ENCODE peak calls at places on chromosomes 2 and 18, in four cellular contexts. One of them, this sample, is unnamed.

GRCh38 chr2:233264667-233265066 is 13.2 kb downstream of the ATG16L1 start:
- DNase-seq in thyroid gland: peak; percentile 58
- DNase-seq in heart left ventricle: no peak
- DNase-seq in fibroblast of lung: no peak
- DNase-seq in this sample: no peak

GRCh38 chr2:72035518-72036172 is 112.0 kb downstream of the CYP26B1 start:
- DNase-seq in fibroblast of lung: peak; percentile 6
- DNase-seq in thyroid gland: no peak
- DNase-seq in heart left ventricle: no peak
- DNase-seq in this sample: no peak

GRCh38 chr2:85277416-85278158 is 50.2 kb downstream of the TGOLN2 start:
- DNase-seq in thyroid gland: no peak
- DNase-seq in heart left ventricle: peak; percentile 70
- DNase-seq in fibroblast of lung: peak; percentile 78
- DNase-seq in this sample: no peak

GRCh38 chr2:100068395-100068794 is 74.0 kb downstream of the AFF3 start:
- DNase-seq in thyroid gland: no peak
- DNase-seq in heart left ventricle: no peak
- DNase-seq in fibroblast of lung: no peak
- DNase-seq in this sample: no peak

GRCh38 chr18:24628360-24628759 is 167.9 kb downstream of the HRH4 start:
- DNase-seq in heart left ventricle: no peak
- DNase-seq in thyroid gland: no peak
- DNase-seq in fibroblast of lung: peak; percentile 43
- DNase-seq in this sample: no peak

GRCh38 chr2:231181848-231182247 is 16.6 kb upstream of the ARMC9 start:
- DNase-seq in fibroblast of lung: peak; percentile 40
- DNase-seq in heart left ventricle: peak; percentile 87
- DNase-seq in thyroid gland: peak; percentile 47
- DNase-seq in this sample: peak; percentile 84

GRCh38 chr18:37944871-37945270 is 379.3 kb upstream of the CELF4 start:
- DNase-seq in fibroblast of lung: no peak
- DNase-seq in heart left ventricle: no peak
- DNase-seq in thyroid gland: no peak
- DNase-seq in this sample: no peak

GRCh38 chr2:84636080-84636971 is 120.0 kb downstream of the DNAH6 start:
- DNase-seq in fibroblast of lung: no peak
- DNase-seq in thyroid gland: no peak
- DNase-seq in heart left ventricle: no peak
- DNase-seq in this sample: no peak

GRCh38 chr2:44974064-44974715 is 32.7 kb downstream of the SIX3 start:
- DNase-seq in heart left ventricle: no peak
- DNase-seq in fibroblast of lung: peak; percentile 72
- DNase-seq in thyroid gland: no peak
- DNase-seq in this sample: no peak

GRCh38 chr18:24995738-24996137 is 356.2 kb downstream of the ZNF521 start:
- DNase-seq in thyroid gland: no peak
- DNase-seq in fibroblast of lung: peak; percentile 73
- DNase-seq in heart left ventricle: no peak
- DNase-seq in this sample: no peak

GRCh38 chr2:230410861-230411464 is 5.0 kb upstream of the SP100 start:
- DNase-seq in thyroid gland: no peak
- DNase-seq in fibroblast of lung: no peak
- DNase-seq in heart left ventricle: no peak
- DNase-seq in this sample: no peak

GRCh38 chr2:213934560-213934959 is 476.3 kb upstream of the VWC2L start:
- DNase-seq in heart left ventricle: no peak
- DNase-seq in fibroblast of lung: peak; percentile 9
- DNase-seq in thyroid gland: no peak
- DNase-seq in this sample: no peak

GRCh38 chr18:74284501-74285004 is 7.2 kb downstream of the CYB5A start:
- DNase-seq in fibroblast of lung: peak; percentile 42
- DNase-seq in thyroid gland: no peak
- DNase-seq in heart left ventricle: no peak
- DNase-seq in this sample: no peak

GRCh38 chr2:173948827-173949226 is 16.3 kb downstream of the SP3 start:
- DNase-seq in heart left ventricle: no peak
- DNase-seq in thyroid gland: no peak
- DNase-seq in fibroblast of lung: no peak
- DNase-seq in this sample: no peak

GRCh38 chr2:173955004-173955403 is 10.2 kb downstream of the SP3 start:
- DNase-seq in fibroblast of lung: no peak
- DNase-seq in heart left ventricle: no peak
- DNase-seq in thyroid gland: no peak
- DNase-seq in this sample: no peak

GRCh38 chr2:173953047-173953424 is 12.1 kb downstream of the SP3 start:
- DNase-seq in fibroblast of lung: no peak
- DNase-seq in heart left ventricle: no peak
- DNase-seq in thyroid gland: no peak
- DNase-seq in this sample: no peak

GRCh38 chr2:173955867-173956266 is 9.3 kb downstream of the SP3 start:
- DNase-seq in heart left ventricle: no peak
- DNase-seq in fibroblast of lung: no peak
- DNase-seq in thyroid gland: no peak
- DNase-seq in this sample: no peak

DNA sequence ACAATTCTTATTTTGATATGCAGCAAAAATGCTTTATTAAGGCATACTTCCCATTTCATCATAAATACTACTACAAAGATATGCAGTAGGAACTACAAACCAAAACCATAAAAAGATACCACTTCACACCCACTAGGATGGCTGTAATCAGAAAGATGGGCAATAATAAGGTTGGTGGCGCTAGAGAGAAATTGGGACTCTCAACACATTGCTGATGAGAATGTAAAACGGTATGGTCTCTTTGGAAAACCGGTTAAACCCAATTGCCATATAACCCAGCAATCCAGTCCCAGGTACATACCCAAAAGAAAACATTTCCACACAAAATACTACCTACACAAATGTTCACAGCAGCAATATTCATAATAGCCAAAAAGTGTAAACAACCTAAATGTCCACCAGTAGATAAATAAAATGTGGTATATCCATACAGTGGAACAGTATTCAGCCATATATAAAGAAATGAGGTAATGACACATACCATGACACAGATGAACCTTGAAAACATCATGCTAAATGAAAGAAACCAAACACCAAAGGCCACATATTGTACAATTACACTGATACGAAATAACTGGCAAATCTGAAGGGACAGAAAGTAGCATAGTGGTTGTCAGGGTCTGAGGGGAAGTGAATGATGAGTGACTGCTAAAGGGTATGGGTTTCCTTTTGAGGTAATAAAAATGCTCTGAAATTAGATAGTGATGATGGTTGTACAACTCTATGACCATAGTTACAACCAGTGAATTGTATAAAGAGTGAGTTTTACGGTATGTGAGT is 12.7 kb downstream of the SP3 start:
- DNase-seq in thyroid gland: no peak
- DNase-seq in heart left ventricle: no peak
- DNase-seq in fibroblast of lung: no peak
- DNase-seq in this sample: no peak
- H3K4me1 ChIP-seq in thyroid gland: peaks cover 44% of the 10 kb centered on the region
- H3K4me1 ChIP-seq in heart left ventricle: peaks cover 81% of the 10 kb centered on the region
- H3K4me1 ChIP-seq in fibroblast of lung: no peaks in the 10 kb centered on the region
- H3K4me1 ChIP-seq in this sample: peaks cover 91% of the 10 kb centered on the region

GRCh38 chr2:190766174-190766572 is 114.4 kb upstream of the GLS start:
- DNase-seq in thyroid gland: no peak
- DNase-seq in heart left ventricle: no peak
- DNase-seq in fibroblast of lung: no peak
- DNase-seq in this sample: no peak
- H3K4me1 ChIP-seq in thyroid gland: no peaks in the 10 kb centered on the region
- H3K4me1 ChIP-seq in heart left ventricle: no peaks in the 10 kb centered on the region
- H3K4me1 ChIP-seq in fibroblast of lung: no peaks in the 10 kb centered on the region
- H3K4me1 ChIP-seq in this sample: no peaks in the 10 kb centered on the region

GRCh38 chr18:461762-462161 is 38.7 kb downstream of the COLEC12 start:
- DNase-seq in heart left ventricle: no peak
- DNase-seq in thyroid gland: no peak
- DNase-seq in fibroblast of lung: no peak
- DNase-seq in this sample: no peak

GRCh38 chr18:463442-464310 is 36.8 kb downstream of the COLEC12 start:
- DNase-seq in thyroid gland: no peak
- DNase-seq in heart left ventricle: no peak
- DNase-seq in fibroblast of lung: no peak
- DNase-seq in this sample: peak; percentile 69

GRCh38 chr18:460302-460701 is 40.2 kb downstream of the COLEC12 start:
- DNase-seq in thyroid gland: no peak
- DNase-seq in fibroblast of lung: no peak
- DNase-seq in heart left ventricle: no peak
- DNase-seq in this sample: no peak

GRCh38 chr18:460791-461190 is 39.7 kb downstream of the COLEC12 start:
- DNase-seq in heart left ventricle: no peak
- DNase-seq in fibroblast of lung: no peak
- DNase-seq in thyroid gland: no peak
- DNase-seq in this sample: no peak

DNA sequence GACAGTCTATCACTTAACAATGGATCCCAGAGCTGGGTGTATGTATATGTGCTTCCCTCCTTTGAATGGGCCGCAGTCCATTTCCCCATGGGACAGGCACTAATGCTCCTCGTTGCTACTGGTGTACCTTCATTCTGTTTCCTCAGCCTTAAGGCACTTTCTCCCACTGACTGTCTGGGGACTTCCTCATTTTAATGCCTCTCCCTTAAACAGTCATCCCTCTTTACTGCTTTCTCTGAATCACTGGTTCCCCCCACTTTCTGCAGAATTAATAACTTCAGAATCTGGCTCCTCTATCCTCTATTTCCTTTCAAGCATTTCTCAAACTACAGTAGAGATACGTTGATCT is 36.2 kb downstream of the COLEC12 start:
- DNase-seq in fibroblast of lung: no peak
- DNase-seq in heart left ventricle: no peak
- DNase-seq in thyroid gland: no peak
- DNase-seq in this sample: no peak
- H3K4me1 ChIP-seq in fibroblast of lung: no peaks in the 10 kb centered on the region
- H3K4me1 ChIP-seq in heart left ventricle: no peaks in the 10 kb centered on the region
- H3K4me1 ChIP-seq in thyroid gland: no peaks in the 10 kb centered on the region
- H3K4me1 ChIP-seq in this sample: peaks cover 2% of the 10 kb centered on the region

GRCh38 chr2:183035954-183036669 is 2.1 kb downstream of the NCKAP1 start:
- DNase-seq in heart left ventricle: no peak
- DNase-seq in thyroid gland: no peak
- DNase-seq in fibroblast of lung: no peak
- DNase-seq in this sample: no peak

GRCh38 chr2:183032200-183032794 is 6.0 kb downstream of the NCKAP1 start:
- DNase-seq in heart left ventricle: no peak
- DNase-seq in fibroblast of lung: peak; percentile 75
- DNase-seq in thyroid gland: no peak
- DNase-seq in this sample: no peak

GRCh38 chr2:183035298-183035953 is 2.8 kb downstream of the NCKAP1 start:
- DNase-seq in thyroid gland: no peak
- DNase-seq in fibroblast of lung: peak; percentile 81
- DNase-seq in heart left ventricle: no peak
- DNase-seq in this sample: no peak

GRCh38 chr2:183034806-183035205 is 3.5 kb downstream of the NCKAP1 start:
- DNase-seq in thyroid gland: no peak
- DNase-seq in fibroblast of lung: peak; percentile 22
- DNase-seq in heart left ventricle: no peak
- DNase-seq in this sample: no peak

DNA sequence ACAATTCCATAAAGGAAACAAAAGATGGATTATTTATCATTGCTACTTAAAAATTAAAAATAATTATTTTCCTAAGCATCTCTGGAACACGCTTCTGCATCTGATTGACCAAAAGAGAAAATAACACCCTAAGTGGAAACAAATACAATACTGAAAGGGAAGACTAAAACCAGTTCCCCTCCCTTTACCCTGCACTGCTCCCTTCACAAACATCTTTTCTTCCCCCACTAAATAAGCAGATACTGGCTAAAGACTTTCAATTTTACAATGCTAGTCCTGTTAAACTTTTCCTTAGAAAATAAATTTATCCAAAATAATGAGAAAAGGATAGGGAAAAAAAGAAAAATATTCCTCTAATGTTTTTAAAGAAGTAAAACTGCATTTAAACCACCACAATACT is 4.3 kb downstream of the NCKAP1 start:
- DNase-seq in heart left ventricle: no peak
- DNase-seq in thyroid gland: no peak
- DNase-seq in fibroblast of lung: no peak
- DNase-seq in this sample: no peak
- H3K4me1 ChIP-seq in heart left ventricle: peaks cover 68% of the 10 kb centered on the region
- H3K4me1 ChIP-seq in thyroid gland: peaks cover 40% of the 10 kb centered on the region
- H3K4me1 ChIP-seq in fibroblast of lung: peaks cover 2% of the 10 kb centered on the region
- H3K4me1 ChIP-seq in this sample: peaks cover 61% of the 10 kb centered on the region

GRCh38 chr2:203707530-203707929 is 1.1 kb downstream of the CD28 start:
- DNase-seq in thyroid gland: no peak
- DNase-seq in heart left ventricle: no peak
- DNase-seq in fibroblast of lung: no peak
- DNase-seq in this sample: no peak

GRCh38 chr2:203710211-203710610 is 3.8 kb downstream of the CD28 start:
- DNase-seq in heart left ventricle: no peak
- DNase-seq in fibroblast of lung: no peak
- DNase-seq in thyroid gland: no peak
- DNase-seq in this sample: no peak

GRCh38 chr2:203708846-203709815 is 2.7 kb downstream of the CD28 start:
- DNase-seq in thyroid gland: no peak
- DNase-seq in heart left ventricle: peak; percentile 36
- DNase-seq in fibroblast of lung: no peak
- DNase-seq in this sample: no peak

GRCh38 chr2:203705184-203705583 is 1.3 kb upstream of the CD28 start:
- DNase-seq in heart left ventricle: no peak
- DNase-seq in fibroblast of lung: no peak
- DNase-seq in thyroid gland: no peak
- DNase-seq in this sample: no peak

DNA sequence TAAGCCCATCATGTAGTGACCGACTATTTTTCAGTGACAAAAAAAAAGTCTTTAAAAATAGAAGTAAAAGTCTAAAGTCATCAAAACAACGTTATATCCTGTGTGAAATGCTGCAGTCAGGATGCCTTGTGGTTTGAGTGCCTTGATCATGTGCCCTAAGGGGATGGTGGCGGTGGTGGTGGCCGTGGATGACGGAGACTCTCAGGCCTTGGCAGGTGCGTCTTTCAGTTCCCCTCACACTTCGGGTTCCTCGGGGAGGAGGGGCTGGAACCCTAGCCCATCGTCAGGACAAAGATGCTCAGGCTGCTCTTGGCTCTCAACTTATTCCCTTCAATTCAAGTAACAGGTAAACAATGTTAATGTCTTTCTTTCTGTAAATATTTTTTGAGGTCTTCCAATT is at the start of gene CD28:
- DNase-seq in heart left ventricle: peak; percentile 65
- DNase-seq in thyroid gland: peak; percentile 20
- DNase-seq in fibroblast of lung: no peak
- DNase-seq in this sample: no peak
- H3K4me1 ChIP-seq in heart left ventricle: peaks cover 5% of the 10 kb centered on the region
- H3K4me1 ChIP-seq in thyroid gland: no peaks in the 10 kb centered on the region
- H3K4me1 ChIP-seq in fibroblast of lung: no peaks in the 10 kb centered on the region
- H3K4me1 ChIP-seq in this sample: no peaks in the 10 kb centered on the region

This sample was measured in lower lobe of right lung.